ENCODE peak calls at places on chromosomes 12 and 14, in eight cellular contexts. O is hepatocyte; G is cardiac fibroblast; U is suprapubic skin; A is right cardiac atrium; Q is memory B cell; P is activated CD8-positive, alpha-beta memory T cell treated with anti-CD3 and anti-CD28 coated beads, Interleukin-2, amount 50 U/mL, for 48 hours; I is activated CD4-positive, alpha-beta T cell treated with anti-CD3 and anti-CD28 coated beads, Interleukin-2, amount 50 U/mL, for 48 hours. C is an unnamed sample.

GRCh38 chr12:102681309-102681708 is 200.9 kb upstream of the IGF1 start:
- DNase-seq in O (no peak), G (no peak), U (no peak), A (no peak), Q (no peak), P (no peak), I (no peak), C (no peak)

GRCh38 chr12:11969437-11970154 is 101.1 kb upstream of the BCL2L14 start:
- DNase-seq in O (no peak), G (no peak), U (no peak), A (no peak), Q (no peak), P (no peak), I (no peak), C (no peak)

GRCh38 chr14:46661728-46662127 is 10.1 kb upstream of the RPL10L start:
- DNase-seq in O (peak; percentile 9), G (no peak), U (no peak), A (no peak), Q (no peak), P (no peak), I (no peak), C (peak; percentile 50)

GRCh38 chr14:90429764-90430163 is 32.9 kb downstream of the CALM1 start:
- DNase-seq in O (no peak), G (no peak), U (no peak), A (no peak), Q (no peak), P (no peak), I (no peak), C (no peak)

GRCh38 chr12:49331360-49332222 is 5.4 kb downstream of the C1QL4 start:
- DNase-seq in O (peak; percentile 88), G (peak; percentile 85), U (peak; percentile 81), A (peak; percentile 85), Q (no peak), P (no peak), I (no peak), C (peak; percentile 90)

GRCh38 chr14:88502740-88503139 is 52.1 kb downstream of the PTPN21 start:
- DNase-seq in O (no peak), G (no peak), U (no peak), A (no peak), Q (no peak), P (no peak), I (no peak), C (no peak)

GRCh38 chr12:11152725-11153124 is 18.3 kb upstream of the SMIM10L1 start:
- DNase-seq in O (no peak), G (no peak), U (no peak), A (no peak), Q (no peak), P (no peak), I (no peak), C (no peak)

GRCh38 chr12:92649511-92650227 is 53.1 kb upstream of the PLEKHG7 start:
- DNase-seq in O (peak; percentile 80), G (peak; percentile 89), U (no peak), A (no peak), Q (peak; percentile 56), P (peak; percentile 54), I (peak; percentile 43), C (peak; percentile 93)

GRCh38 chr12:119693511-119693910 is 25.6 kb downstream of the PRKAB1 start:
- DNase-seq in O (no peak), G (no peak), U (no peak), A (no peak), Q (no peak), P (no peak), I (no peak), C (no peak)